ENCODE peak calls at places on chromosomes 1 and 21, in ten cellular contexts. One of them, this sample, is unnamed.

GRCh38 chr21:21101911-21102310 is 103.7 kb downstream of the NCAM2 start:
- DNase-seq in NCI-H460: peak
- DNase-seq in left ventricle myocardium inferior: no peak
- DNase-seq in stimulated activated CD8-positive, alpha-beta memory T cell treated with anti-CD3 and anti-CD28 coated beads, Interleukin-15, amount 100 ng/mL, for 24 hours: no peak
- DNase-seq in neuronal stem cell: peak
- DNase-seq in T-helper 2 cell: no peak
- DNase-seq in AG10803: peak
- DNase-seq in AG09309: no peak
- DNase-seq in naive thymus-derived CD8-positive, alpha-beta T cell: no peak
- DNase-seq in GM13977: no peak
- DNase-seq in this sample: no peak

GRCh38 chr21:28537371-28538079 is 455.2 kb downstream of the LTN1 start:
- DNase-seq in naive thymus-derived CD8-positive, alpha-beta T cell: no peak
- DNase-seq in left ventricle myocardium inferior: no peak
- DNase-seq in neuronal stem cell: no peak
- DNase-seq in stimulated activated CD8-positive, alpha-beta memory T cell treated with anti-CD3 and anti-CD28 coated beads, Interleukin-15, amount 100 ng/mL, for 24 hours: no peak
- DNase-seq in NCI-H460: no peak
- DNase-seq in T-helper 2 cell: no peak
- DNase-seq in GM13977: no peak
- DNase-seq in AG10803: peak
- DNase-seq in AG09309: peak
- DNase-seq in this sample: no peak

GRCh38 chr1:198663996-198664789 is 25.4 kb downstream of the PTPRC start:
- DNase-seq in T-helper 2 cell: no peak
- DNase-seq in stimulated activated CD8-positive, alpha-beta memory T cell treated with anti-CD3 and anti-CD28 coated beads, Interleukin-15, amount 100 ng/mL, for 24 hours: no peak
- DNase-seq in AG09309: no peak
- DNase-seq in GM13977: no peak
- DNase-seq in NCI-H460: no peak
- DNase-seq in left ventricle myocardium inferior: no peak
- DNase-seq in neuronal stem cell: no peak
- DNase-seq in AG10803: no peak
- DNase-seq in naive thymus-derived CD8-positive, alpha-beta T cell: no peak
- DNase-seq in this sample: no peak

GRCh38 chr1:203296456-203297073 is 8.8 kb upstream of the BTG2 start:
- DNase-seq in stimulated activated CD8-positive, alpha-beta memory T cell treated with anti-CD3 and anti-CD28 coated beads, Interleukin-15, amount 100 ng/mL, for 24 hours: no peak
- DNase-seq in left ventricle myocardium inferior: no peak
- DNase-seq in AG09309: no peak
- DNase-seq in NCI-H460: no peak
- DNase-seq in AG10803: peak
- DNase-seq in naive thymus-derived CD8-positive, alpha-beta T cell: no peak
- DNase-seq in neuronal stem cell: no peak
- DNase-seq in T-helper 2 cell: no peak
- DNase-seq in GM13977: no peak
- DNase-seq in this sample: no peak

GRCh38 chr1:54167422-54168139 is 14.8 kb upstream of the CDCP2 start:
- DNase-seq in T-helper 2 cell: no peak
- DNase-seq in AG10803: peak
- DNase-seq in naive thymus-derived CD8-positive, alpha-beta T cell: no peak
- DNase-seq in AG09309: no peak
- DNase-seq in NCI-H460: no peak
- DNase-seq in GM13977: no peak
- DNase-seq in neuronal stem cell: no peak
- DNase-seq in stimulated activated CD8-positive, alpha-beta memory T cell treated with anti-CD3 and anti-CD28 coated beads, Interleukin-15, amount 100 ng/mL, for 24 hours: no peak
- DNase-seq in left ventricle myocardium inferior: no peak
- DNase-seq in this sample: no peak

GRCh38 chr1:109790735-109791494 is 27.2 kb upstream of the EPS8L3 start:
- DNase-seq in GM13977: peak
- DNase-seq in NCI-H460: no peak
- DNase-seq in AG09309: no peak
- DNase-seq in T-helper 2 cell: peak
- DNase-seq in neuronal stem cell: no peak
- DNase-seq in stimulated activated CD8-positive, alpha-beta memory T cell treated with anti-CD3 and anti-CD28 coated beads, Interleukin-15, amount 100 ng/mL, for 24 hours: peak
- DNase-seq in naive thymus-derived CD8-positive, alpha-beta T cell: peak
- DNase-seq in AG10803: peak
- DNase-seq in left ventricle myocardium inferior: peak
- DNase-seq in this sample: no peak

GRCh38 chr1:19390901-19391595 is 78.9 kb downstream of the SLC66A1 start:
- DNase-seq in neuronal stem cell: no peak
- DNase-seq in NCI-H460: peak
- DNase-seq in GM13977: peak
- DNase-seq in T-helper 2 cell: peak
- DNase-seq in naive thymus-derived CD8-positive, alpha-beta T cell: peak
- DNase-seq in AG10803: peak
- DNase-seq in stimulated activated CD8-positive, alpha-beta memory T cell treated with anti-CD3 and anti-CD28 coated beads, Interleukin-15, amount 100 ng/mL, for 24 hours: peak
- DNase-seq in left ventricle myocardium inferior: peak
- DNase-seq in AG09309: peak
- DNase-seq in this sample: no peak

GRCh38 chr21:21690068-21690665 is 692.0 kb downstream of the NCAM2 start:
- DNase-seq in stimulated activated CD8-positive, alpha-beta memory T cell treated with anti-CD3 and anti-CD28 coated beads, Interleukin-15, amount 100 ng/mL, for 24 hours: no peak
- DNase-seq in GM13977: no peak
- DNase-seq in naive thymus-derived CD8-positive, alpha-beta T cell: no peak
- DNase-seq in AG09309: no peak
- DNase-seq in T-helper 2 cell: no peak
- DNase-seq in left ventricle myocardium inferior: no peak
- DNase-seq in NCI-H460: no peak
- DNase-seq in neuronal stem cell: no peak
- DNase-seq in AG10803: no peak
- DNase-seq in this sample: no peak

GRCh38 chr21:38807987-38808386 is 2.3 kb downstream of the ETS2 start:
- DNase-seq in naive thymus-derived CD8-positive, alpha-beta T cell: no peak
- DNase-seq in stimulated activated CD8-positive, alpha-beta memory T cell treated with anti-CD3 and anti-CD28 coated beads, Interleukin-15, amount 100 ng/mL, for 24 hours: no peak
- DNase-seq in AG10803: no peak
- DNase-seq in GM13977: no peak
- DNase-seq in AG09309: no peak
- DNase-seq in NCI-H460: no peak
- DNase-seq in neuronal stem cell: no peak
- DNase-seq in left ventricle myocardium inferior: no peak
- DNase-seq in T-helper 2 cell: no peak
- DNase-seq in this sample: no peak

GRCh38 chr1:204317170-204317569 is 42.6 kb downstream of the PLEKHA6 start:
- DNase-seq in T-helper 2 cell: no peak
- DNase-seq in neuronal stem cell: no peak
- DNase-seq in GM13977: no peak
- DNase-seq in left ventricle myocardium inferior: no peak
- DNase-seq in NCI-H460: no peak
- DNase-seq in AG09309: no peak
- DNase-seq in AG10803: no peak
- DNase-seq in naive thymus-derived CD8-positive, alpha-beta T cell: no peak
- DNase-seq in stimulated activated CD8-positive, alpha-beta memory T cell treated with anti-CD3 and anti-CD28 coated beads, Interleukin-15, amount 100 ng/mL, for 24 hours: no peak
- DNase-seq in this sample: no peak

GRCh38 chr1:230067871-230068814 is 1.1 kb downstream of the GALNT2 start:
- DNase-seq in AG09309: no peak
- DNase-seq in T-helper 2 cell: no peak
- DNase-seq in naive thymus-derived CD8-positive, alpha-beta T cell: peak
- DNase-seq in GM13977: peak
- DNase-seq in NCI-H460: no peak
- DNase-seq in neuronal stem cell: peak
- DNase-seq in AG10803: no peak
- DNase-seq in left ventricle myocardium inferior: peak
- DNase-seq in stimulated activated CD8-positive, alpha-beta memory T cell treated with anti-CD3 and anti-CD28 coated beads, Interleukin-15, amount 100 ng/mL, for 24 hours: no peak
- DNase-seq in this sample: no peak

GRCh38 chr1:11654571-11655262 is at the start of gene FBXO44:
- DNase-seq in NCI-H460: peak
- DNase-seq in T-helper 2 cell: peak
- DNase-seq in naive thymus-derived CD8-positive, alpha-beta T cell: peak
- DNase-seq in AG09309: no peak
- DNase-seq in AG10803: no peak
- DNase-seq in stimulated activated CD8-positive, alpha-beta memory T cell treated with anti-CD3 and anti-CD28 coated beads, Interleukin-15, amount 100 ng/mL, for 24 hours: peak
- DNase-seq in left ventricle myocardium inferior: peak
- DNase-seq in neuronal stem cell: peak
- DNase-seq in GM13977: peak
- DNase-seq in this sample: peak

GRCh38 chr1:202297291-202297690 is 44.4 kb downstream of the UBE2T start:
- DNase-seq in naive thymus-derived CD8-positive, alpha-beta T cell: no peak
- DNase-seq in neuronal stem cell: no peak
- DNase-seq in GM13977: no peak
- DNase-seq in AG10803: no peak
- DNase-seq in AG09309: no peak
- DNase-seq in stimulated activated CD8-positive, alpha-beta memory T cell treated with anti-CD3 and anti-CD28 coated beads, Interleukin-15, amount 100 ng/mL, for 24 hours: no peak
- DNase-seq in NCI-H460: no peak
- DNase-seq in T-helper 2 cell: no peak
- DNase-seq in left ventricle myocardium inferior: no peak
- DNase-seq in this sample: no peak

GRCh38 chr1:223776075-223776814 is 63.9 kb downstream of the CAPN2 start:
- DNase-seq in GM13977: no peak
- DNase-seq in left ventricle myocardium inferior: no peak
- DNase-seq in stimulated activated CD8-positive, alpha-beta memory T cell treated with anti-CD3 and anti-CD28 coated beads, Interleukin-15, amount 100 ng/mL, for 24 hours: no peak
- DNase-seq in NCI-H460: no peak
- DNase-seq in AG10803: peak
- DNase-seq in T-helper 2 cell: no peak
- DNase-seq in AG09309: peak
- DNase-seq in neuronal stem cell: no peak
- DNase-seq in naive thymus-derived CD8-positive, alpha-beta T cell: no peak
- DNase-seq in this sample: no peak

GRCh38 chr1:38113080-38113743 is 66.6 kb upstream of the POU3F1 start:
- DNase-seq in neuronal stem cell: no peak
- DNase-seq in GM13977: no peak
- DNase-seq in stimulated activated CD8-positive, alpha-beta memory T cell treated with anti-CD3 and anti-CD28 coated beads, Interleukin-15, amount 100 ng/mL, for 24 hours: no peak
- DNase-seq in naive thymus-derived CD8-positive, alpha-beta T cell: no peak
- DNase-seq in left ventricle myocardium inferior: no peak
- DNase-seq in NCI-H460: no peak
- DNase-seq in AG10803: no peak
- DNase-seq in AG09309: no peak
- DNase-seq in T-helper 2 cell: no peak
- DNase-seq in this sample: no peak

GRCh38 chr1:109573785-109574184 is 25.4 kb downstream of the GNAI3 start:
- DNase-seq in left ventricle myocardium inferior: no peak
- DNase-seq in GM13977: no peak
- DNase-seq in naive thymus-derived CD8-positive, alpha-beta T cell: no peak
- DNase-seq in neuronal stem cell: no peak
- DNase-seq in stimulated activated CD8-positive, alpha-beta memory T cell treated with anti-CD3 and anti-CD28 coated beads, Interleukin-15, amount 100 ng/mL, for 24 hours: no peak
- DNase-seq in NCI-H460: no peak
- DNase-seq in AG10803: no peak
- DNase-seq in AG09309: no peak
- DNase-seq in T-helper 2 cell: no peak
- DNase-seq in this sample: no peak

GRCh38 chr1:194717941-194718340 is 1531.5 kb upstream of the B3GALT2 start:
- DNase-seq in AG09309: no peak
- DNase-seq in left ventricle myocardium inferior: no peak
- DNase-seq in T-helper 2 cell: no peak
- DNase-seq in NCI-H460: no peak
- DNase-seq in stimulated activated CD8-positive, alpha-beta memory T cell treated with anti-CD3 and anti-CD28 coated beads, Interleukin-15, amount 100 ng/mL, for 24 hours: no peak
- DNase-seq in neuronal stem cell: no peak
- DNase-seq in naive thymus-derived CD8-positive, alpha-beta T cell: no peak
- DNase-seq in AG10803: no peak
- DNase-seq in GM13977: no peak
- DNase-seq in this sample: no peak

GRCh38 chr1:1558591-1558990 is 16.1 kb downstream of the SSU72 start:
- DNase-seq in AG09309: no peak
- DNase-seq in naive thymus-derived CD8-positive, alpha-beta T cell: no peak
- DNase-seq in T-helper 2 cell: no peak
- DNase-seq in GM13977: no peak
- DNase-seq in NCI-H460: no peak
- DNase-seq in AG10803: no peak
- DNase-seq in stimulated activated CD8-positive, alpha-beta memory T cell treated with anti-CD3 and anti-CD28 coated beads, Interleukin-15, amount 100 ng/mL, for 24 hours: no peak
- DNase-seq in left ventricle myocardium inferior: no peak
- DNase-seq in neuronal stem cell: no peak
- DNase-seq in this sample: no peak

GRCh38 chr1:21779613-21780521 is 3.1 kb downstream of the USP48 start:
- DNase-seq in left ventricle myocardium inferior: no peak
- DNase-seq in AG09309: no peak
- DNase-seq in AG10803: no peak
- DNase-seq in GM13977: peak
- DNase-seq in T-helper 2 cell: no peak
- DNase-seq in NCI-H460: no peak
- DNase-seq in stimulated activated CD8-positive, alpha-beta memory T cell treated with anti-CD3 and anti-CD28 coated beads, Interleukin-15, amount 100 ng/mL, for 24 hours: no peak
- DNase-seq in neuronal stem cell: no peak
- DNase-seq in naive thymus-derived CD8-positive, alpha-beta T cell: no peak
- DNase-seq in this sample: no peak

GRCh38 chr1:230977781-230978490 is 725 bp downstream of the TTC13 start:
- DNase-seq in AG10803: no peak
- DNase-seq in T-helper 2 cell: peak
- DNase-seq in GM13977: peak
- DNase-seq in neuronal stem cell: peak
- DNase-seq in AG09309: no peak
- DNase-seq in left ventricle myocardium inferior: peak
- DNase-seq in naive thymus-derived CD8-positive, alpha-beta T cell: peak
- DNase-seq in NCI-H460: peak
- DNase-seq in stimulated activated CD8-positive, alpha-beta memory T cell treated with anti-CD3 and anti-CD28 coated beads, Interleukin-15, amount 100 ng/mL, for 24 hours: peak
- DNase-seq in this sample: peak

GRCh38 chr1:37995773-37996379 is 6.1 kb upstream of the SF3A3 start:
- DNase-seq in left ventricle myocardium inferior: peak
- DNase-seq in T-helper 2 cell: no peak
- DNase-seq in neuronal stem cell: peak
- DNase-seq in NCI-H460: no peak
- DNase-seq in AG09309: peak
- DNase-seq in naive thymus-derived CD8-positive, alpha-beta T cell: no peak
- DNase-seq in stimulated activated CD8-positive, alpha-beta memory T cell treated with anti-CD3 and anti-CD28 coated beads, Interleukin-15, amount 100 ng/mL, for 24 hours: no peak
- DNase-seq in AG10803: peak
- DNase-seq in GM13977: no peak
- DNase-seq in this sample: peak

GRCh38 chr1:18110968-18111367 is 3.4 kb downstream of the IGSF21 start:
- DNase-seq in stimulated activated CD8-positive, alpha-beta memory T cell treated with anti-CD3 and anti-CD28 coated beads, Interleukin-15, amount 100 ng/mL, for 24 hours: no peak
- DNase-seq in AG09309: no peak
- DNase-seq in left ventricle myocardium inferior: peak
- DNase-seq in NCI-H460: no peak
- DNase-seq in AG10803: no peak
- DNase-seq in T-helper 2 cell: no peak
- DNase-seq in naive thymus-derived CD8-positive, alpha-beta T cell: no peak
- DNase-seq in GM13977: peak
- DNase-seq in neuronal stem cell: no peak
- DNase-seq in this sample: peak

GRCh38 chr21:33949516-33950424 is 34.2 kb upstream of the ATP5PO start:
- DNase-seq in neuronal stem cell: no peak
- DNase-seq in GM13977: no peak
- DNase-seq in naive thymus-derived CD8-positive, alpha-beta T cell: peak
- DNase-seq in T-helper 2 cell: peak
- DNase-seq in left ventricle myocardium inferior: no peak
- DNase-seq in stimulated activated CD8-positive, alpha-beta memory T cell treated with anti-CD3 and anti-CD28 coated beads, Interleukin-15, amount 100 ng/mL, for 24 hours: no peak
- DNase-seq in AG10803: no peak
- DNase-seq in NCI-H460: no peak
- DNase-seq in AG09309: no peak
- DNase-seq in this sample: no peak

GRCh38 chr21:45516071-45516670 is 26.1 kb downstream of the SLC19A1 start:
- DNase-seq in GM13977: no peak
- DNase-seq in T-helper 2 cell: no peak
- DNase-seq in NCI-H460: no peak
- DNase-seq in AG09309: no peak
- DNase-seq in left ventricle myocardium inferior: peak
- DNase-seq in neuronal stem cell: no peak
- DNase-seq in stimulated activated CD8-positive, alpha-beta memory T cell treated with anti-CD3 and anti-CD28 coated beads, Interleukin-15, amount 100 ng/mL, for 24 hours: no peak
- DNase-seq in naive thymus-derived CD8-positive, alpha-beta T cell: no peak
- DNase-seq in AG10803: no peak
- DNase-seq in this sample: peak

GRCh38 chr1:205950280-205950679 is 7.0 kb upstream of the SLC26A9 start:
- DNase-seq in stimulated activated CD8-positive, alpha-beta memory T cell treated with anti-CD3 and anti-CD28 coated beads, Interleukin-15, amount 100 ng/mL, for 24 hours: no peak
- DNase-seq in AG09309: no peak
- DNase-seq in neuronal stem cell: no peak
- DNase-seq in T-helper 2 cell: no peak
- DNase-seq in left ventricle myocardium inferior: no peak
- DNase-seq in AG10803: peak
- DNase-seq in GM13977: no peak
- DNase-seq in NCI-H460: no peak
- DNase-seq in naive thymus-derived CD8-positive, alpha-beta T cell: no peak
- DNase-seq in this sample: no peak

GRCh38 chr1:112026018-112026417 is 36.5 kb upstream of the KCND3 start:
- DNase-seq in naive thymus-derived CD8-positive, alpha-beta T cell: no peak
- DNase-seq in AG09309: no peak
- DNase-seq in neuronal stem cell: no peak
- DNase-seq in stimulated activated CD8-positive, alpha-beta memory T cell treated with anti-CD3 and anti-CD28 coated beads, Interleukin-15, amount 100 ng/mL, for 24 hours: no peak
- DNase-seq in GM13977: no peak
- DNase-seq in T-helper 2 cell: no peak
- DNase-seq in AG10803: peak
- DNase-seq in left ventricle myocardium inferior: no peak
- DNase-seq in NCI-H460: no peak
- DNase-seq in this sample: no peak

GRCh38 chr1:1285618-1286311 is 5.5 kb downstream of the SCNN1D start:
- DNase-seq in stimulated activated CD8-positive, alpha-beta memory T cell treated with anti-CD3 and anti-CD28 coated beads, Interleukin-15, amount 100 ng/mL, for 24 hours: no peak
- DNase-seq in naive thymus-derived CD8-positive, alpha-beta T cell: no peak
- DNase-seq in GM13977: no peak
- DNase-seq in left ventricle myocardium inferior: no peak
- DNase-seq in neuronal stem cell: no peak
- DNase-seq in AG10803: no peak
- DNase-seq in NCI-H460: no peak
- DNase-seq in T-helper 2 cell: peak
- DNase-seq in AG09309: no peak
- DNase-seq in this sample: peak

This sample was measured in upper lobe of left lung.